ENCODE peak calls at places on chromosomes 3 and 15, in five cellular contexts. One of them, this sample, is unnamed.

GRCh38 chr3:54131026-54131605 is 8.8 kb downstream of the CACNA2D3 start:
- DNase-seq in sigmoid colon: no peak
- DNase-seq in tibial artery: no peak
- DNase-seq in IMR-90: no peak
- DNase-seq in natural killer cell: no peak
- DNase-seq in this sample: no peak

GRCh38 chr3:179189764-179190163 is 41.6 kb downstream of the PIK3CA start:
- DNase-seq in natural killer cell: no peak
- DNase-seq in tibial artery: no peak
- DNase-seq in IMR-90: peak; percentile 84
- DNase-seq in sigmoid colon: no peak
- DNase-seq in this sample: peak; percentile 51

GRCh38 chr3:24765399-24765798 is 270.7 kb upstream of the THRB start:
- DNase-seq in natural killer cell: no peak
- DNase-seq in sigmoid colon: no peak
- DNase-seq in tibial artery: no peak
- DNase-seq in IMR-90: no peak
- DNase-seq in this sample: no peak

GRCh38 chr15:51991141-51991540 is 19.6 kb upstream of the LEO1 start:
- DNase-seq in IMR-90: no peak
- DNase-seq in natural killer cell: no peak
- DNase-seq in sigmoid colon: no peak
- DNase-seq in tibial artery: no peak
- DNase-seq in this sample: no peak

GRCh38 chr3:42263354-42264346 is 2.3 kb downstream of the CCK start:
- DNase-seq in natural killer cell: no peak
- DNase-seq in IMR-90: no peak
- DNase-seq in sigmoid colon: no peak
- DNase-seq in tibial artery: no peak
- DNase-seq in this sample: no peak

GRCh38 chr15:29393443-29393842 is 123.8 kb upstream of the NSMCE3 start:
- DNase-seq in natural killer cell: no peak
- DNase-seq in IMR-90: no peak
- DNase-seq in tibial artery: no peak
- DNase-seq in sigmoid colon: no peak
- DNase-seq in this sample: no peak

GRCh38 chr15:92714457-92715401 is 59.2 kb upstream of the FAM174B start:
- DNase-seq in sigmoid colon: peak; percentile 88
- DNase-seq in natural killer cell: peak; percentile 56
- DNase-seq in tibial artery: peak; percentile 77
- DNase-seq in IMR-90: peak; percentile 66
- DNase-seq in this sample: peak; percentile 57

GRCh38 chr3:27560484-27561056 is 76.4 kb upstream of the SLC4A7 start:
- DNase-seq in natural killer cell: no peak
- DNase-seq in sigmoid colon: no peak
- DNase-seq in tibial artery: no peak
- DNase-seq in IMR-90: no peak
- DNase-seq in this sample: no peak

GRCh38 chr3:187196573-187197094 is 652 bp upstream of the RTP1 start:
- DNase-seq in IMR-90: no peak
- DNase-seq in natural killer cell: no peak
- DNase-seq in sigmoid colon: no peak
- DNase-seq in tibial artery: no peak
- DNase-seq in this sample: no peak

GRCh38 chr15:58469432-58470353 is 37.9 kb downstream of the LIPC start:
- DNase-seq in sigmoid colon: no peak
- DNase-seq in natural killer cell: no peak
- DNase-seq in IMR-90: peak; percentile 97
- DNase-seq in tibial artery: no peak
- DNase-seq in this sample: peak; percentile 93

GRCh38 chr15:42819781-42820180 is 82.9 kb upstream of the CDAN1 start:
- DNase-seq in sigmoid colon: no peak
- DNase-seq in IMR-90: no peak
- DNase-seq in natural killer cell: no peak
- DNase-seq in tibial artery: no peak
- DNase-seq in this sample: no peak

GRCh38 chr15:27570746-27571145 is 528.4 kb downstream of the OCA2 start:
- DNase-seq in natural killer cell: no peak
- DNase-seq in tibial artery: no peak
- DNase-seq in sigmoid colon: no peak
- DNase-seq in IMR-90: no peak
- DNase-seq in this sample: no peak

GRCh38 chr3:13626396-13626795 is 77.5 kb downstream of the FBLN2 start:
- DNase-seq in natural killer cell: no peak
- DNase-seq in IMR-90: no peak
- DNase-seq in sigmoid colon: no peak
- DNase-seq in tibial artery: no peak
- DNase-seq in this sample: no peak

GRCh38 chr3:13045904-13046568 is 27.2 kb downstream of the IQSEC1 start:
- DNase-seq in sigmoid colon: no peak
- DNase-seq in natural killer cell: no peak
- DNase-seq in tibial artery: no peak
- DNase-seq in IMR-90: no peak
- DNase-seq in this sample: no peak

GRCh38 chr3:28050895-28051294 is 190.5 kb upstream of the CMC1 start:
- DNase-seq in sigmoid colon: no peak
- DNase-seq in IMR-90: peak; percentile 5
- DNase-seq in natural killer cell: no peak
- DNase-seq in tibial artery: no peak
- DNase-seq in this sample: no peak

GRCh38 chr3:64902117-64902516 is 214.3 kb upstream of the ADAMTS9 start:
- DNase-seq in IMR-90: no peak
- DNase-seq in natural killer cell: no peak
- DNase-seq in sigmoid colon: no peak
- DNase-seq in tibial artery: no peak
- DNase-seq in this sample: no peak

GRCh38 chr15:73683624-73684536 is at the start of gene CD276:
- DNase-seq in natural killer cell: no peak
- DNase-seq in sigmoid colon: peak; percentile 87
- DNase-seq in IMR-90: peak; percentile 64
- DNase-seq in tibial artery: peak; percentile 93
- DNase-seq in this sample: peak; percentile 67

GRCh38 chr3:125591116-125591755 is 4.1 kb downstream of the OSBPL11 start:
- DNase-seq in IMR-90: peak; percentile 11
- DNase-seq in natural killer cell: no peak
- DNase-seq in tibial artery: no peak
- DNase-seq in sigmoid colon: no peak
- DNase-seq in this sample: no peak

GRCh38 chr3:100776736-100777135 is 67.4 kb downstream of the TFG start:
- DNase-seq in sigmoid colon: no peak
- DNase-seq in IMR-90: peak; percentile 39
- DNase-seq in natural killer cell: no peak
- DNase-seq in tibial artery: no peak
- DNase-seq in this sample: no peak

GRCh38 chr3:37824090-37824953 is 37.4 kb upstream of the CTDSPL start:
- DNase-seq in tibial artery: no peak
- DNase-seq in IMR-90: no peak
- DNase-seq in natural killer cell: no peak
- DNase-seq in sigmoid colon: no peak
- DNase-seq in this sample: no peak

GRCh38 chr15:101056366-101057334 is 137.5 kb downstream of the LRRK1 start:
- DNase-seq in natural killer cell: no peak
- DNase-seq in tibial artery: no peak
- DNase-seq in IMR-90: no peak
- DNase-seq in sigmoid colon: peak; percentile 26
- DNase-seq in this sample: no peak

GRCh38 chr3:186646106-186646505 is 5.9 kb downstream of the FETUB start:
- DNase-seq in sigmoid colon: no peak
- DNase-seq in tibial artery: no peak
- DNase-seq in IMR-90: no peak
- DNase-seq in natural killer cell: no peak
- DNase-seq in this sample: no peak

GRCh38 chr3:194890086-194890485 is 204.4 kb downstream of the FAM43A start:
- DNase-seq in natural killer cell: no peak
- DNase-seq in IMR-90: no peak
- DNase-seq in sigmoid colon: no peak
- DNase-seq in tibial artery: no peak
- DNase-seq in this sample: no peak

GRCh38 chr15:92904832-92905640 is 4.9 kb downstream of the CHD2 start:
- DNase-seq in tibial artery: no peak
- DNase-seq in IMR-90: no peak
- DNase-seq in sigmoid colon: no peak
- DNase-seq in natural killer cell: no peak
- DNase-seq in this sample: no peak

GRCh38 chr15:92781925-92782453 is 118.1 kb upstream of the CHD2 start:
- DNase-seq in sigmoid colon: no peak
- DNase-seq in tibial artery: no peak
- DNase-seq in IMR-90: no peak
- DNase-seq in natural killer cell: no peak
- DNase-seq in this sample: no peak

GRCh38 chr15:88187195-88187594 is 69.3 kb downstream of the NTRK3 start:
- DNase-seq in sigmoid colon: no peak
- DNase-seq in IMR-90: no peak
- DNase-seq in natural killer cell: no peak
- DNase-seq in tibial artery: no peak
- DNase-seq in this sample: no peak

GRCh38 chr15:38217788-38218609 is 34.6 kb upstream of the SPRED1 start:
- DNase-seq in IMR-90: no peak
- DNase-seq in tibial artery: no peak
- DNase-seq in natural killer cell: no peak
- DNase-seq in sigmoid colon: no peak
- DNase-seq in this sample: no peak

GRCh38 chr15:68436680-68437079 is 4.7 kb upstream of the ITGA11 start:
- DNase-seq in IMR-90: no peak
- DNase-seq in tibial artery: peak; percentile 19
- DNase-seq in natural killer cell: no peak
- DNase-seq in sigmoid colon: no peak
- DNase-seq in this sample: no peak

GRCh38 chr15:33059184-33059583 is 135.3 kb downstream of the FMN1 start:
- DNase-seq in natural killer cell: no peak
- DNase-seq in sigmoid colon: no peak
- DNase-seq in tibial artery: no peak
- DNase-seq in IMR-90: peak; percentile 80
- DNase-seq in this sample: peak; percentile 47

DNA sequence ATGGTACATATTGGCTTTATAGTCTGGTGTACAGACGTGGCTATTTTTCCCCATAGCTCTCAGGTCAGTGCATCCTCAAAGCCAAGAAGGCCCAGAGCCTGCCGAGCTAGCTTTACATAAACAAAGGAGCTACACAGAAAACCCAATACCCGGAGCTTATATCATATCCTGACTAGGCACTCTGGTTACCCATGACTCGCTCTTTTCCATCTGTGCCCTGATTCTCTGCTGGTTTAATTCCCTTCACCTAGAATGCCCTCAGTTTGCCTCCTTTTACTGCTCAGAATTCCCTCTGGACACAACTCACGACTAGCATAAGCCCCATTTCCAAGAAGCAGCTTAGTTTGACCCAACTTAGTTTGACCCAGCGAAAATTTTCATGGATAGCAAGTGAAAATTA is 110.8 kb downstream of the TIGIT start:
- DNase-seq in tibial artery: no peak
- DNase-seq in natural killer cell: no peak
- DNase-seq in IMR-90: peak; percentile 61
- DNase-seq in sigmoid colon: no peak
- DNase-seq in this sample: peak; percentile 11
- TF ChIP-seq CTCF in tibial artery: no peak
- TF ChIP-seq CTCF in natural killer cell: no peak
- TF ChIP-seq CTCF in IMR-90: no peak
- TF ChIP-seq CTCF in sigmoid colon: no peak
- TF ChIP-seq CTCF in this sample: no peak

DNA sequence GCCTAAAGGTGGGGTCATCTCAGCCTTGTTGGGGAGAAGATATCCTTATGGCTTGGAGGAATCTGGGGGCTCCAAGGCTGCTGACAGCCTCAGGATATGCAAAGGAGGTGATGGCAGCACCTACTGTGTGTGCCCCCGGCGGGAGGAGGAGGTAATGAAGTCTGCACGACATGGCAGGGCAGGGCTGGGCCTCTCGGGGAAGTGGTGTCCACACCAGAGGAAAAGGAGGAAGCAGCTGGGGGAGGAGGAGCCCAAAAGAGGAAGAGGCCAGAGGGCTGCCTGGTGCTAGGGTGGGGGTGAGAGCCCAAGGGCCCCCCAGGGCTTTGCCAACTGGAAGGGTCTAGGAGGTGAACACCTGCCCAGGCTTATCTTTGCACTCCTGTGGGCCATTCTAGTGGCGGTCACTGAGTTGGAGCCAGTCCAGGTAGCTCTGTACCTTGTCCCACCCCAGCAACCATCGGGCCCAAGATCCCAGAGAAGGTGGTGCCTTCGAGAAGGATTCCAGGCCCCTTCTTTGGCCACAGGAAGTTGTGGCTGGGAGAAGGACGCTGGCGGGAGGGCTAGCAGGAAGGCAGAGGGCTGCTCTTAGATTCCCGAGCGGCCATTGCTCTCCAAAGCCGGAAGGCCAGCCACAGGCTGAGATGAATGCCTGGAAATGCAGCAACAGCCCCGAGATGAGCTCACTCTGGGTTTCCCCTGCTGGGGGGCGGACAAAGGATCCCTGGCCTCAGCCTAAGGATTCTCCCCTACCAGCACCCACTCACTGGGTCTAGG is 7.0 kb downstream of the GNAI2 start:
- DNase-seq in IMR-90: peak; percentile 72
- DNase-seq in tibial artery: peak; percentile 83
- DNase-seq in sigmoid colon: peak; percentile 84
- DNase-seq in natural killer cell: peak; percentile 39
- DNase-seq in this sample: no peak
- TF ChIP-seq CTCF in IMR-90: no peak
- TF ChIP-seq CTCF in tibial artery: no peak
- TF ChIP-seq CTCF in sigmoid colon: no peak
- TF ChIP-seq CTCF in natural killer cell: no peak
- TF ChIP-seq CTCF in this sample: no peak

GRCh38 chr15:82306791-82307713 is 42.2 kb downstream of the GOLGA6L10 start:
- DNase-seq in natural killer cell: no peak
- DNase-seq in tibial artery: peak; percentile 52
- DNase-seq in sigmoid colon: peak; percentile 26
- DNase-seq in IMR-90: no peak
- DNase-seq in this sample: no peak
- TF ChIP-seq CTCF in natural killer cell: no peak
- TF ChIP-seq CTCF in tibial artery: no peak
- TF ChIP-seq CTCF in sigmoid colon: no peak
- TF ChIP-seq CTCF in IMR-90: no peak
- TF ChIP-seq CTCF in this sample: no peak

DNA sequence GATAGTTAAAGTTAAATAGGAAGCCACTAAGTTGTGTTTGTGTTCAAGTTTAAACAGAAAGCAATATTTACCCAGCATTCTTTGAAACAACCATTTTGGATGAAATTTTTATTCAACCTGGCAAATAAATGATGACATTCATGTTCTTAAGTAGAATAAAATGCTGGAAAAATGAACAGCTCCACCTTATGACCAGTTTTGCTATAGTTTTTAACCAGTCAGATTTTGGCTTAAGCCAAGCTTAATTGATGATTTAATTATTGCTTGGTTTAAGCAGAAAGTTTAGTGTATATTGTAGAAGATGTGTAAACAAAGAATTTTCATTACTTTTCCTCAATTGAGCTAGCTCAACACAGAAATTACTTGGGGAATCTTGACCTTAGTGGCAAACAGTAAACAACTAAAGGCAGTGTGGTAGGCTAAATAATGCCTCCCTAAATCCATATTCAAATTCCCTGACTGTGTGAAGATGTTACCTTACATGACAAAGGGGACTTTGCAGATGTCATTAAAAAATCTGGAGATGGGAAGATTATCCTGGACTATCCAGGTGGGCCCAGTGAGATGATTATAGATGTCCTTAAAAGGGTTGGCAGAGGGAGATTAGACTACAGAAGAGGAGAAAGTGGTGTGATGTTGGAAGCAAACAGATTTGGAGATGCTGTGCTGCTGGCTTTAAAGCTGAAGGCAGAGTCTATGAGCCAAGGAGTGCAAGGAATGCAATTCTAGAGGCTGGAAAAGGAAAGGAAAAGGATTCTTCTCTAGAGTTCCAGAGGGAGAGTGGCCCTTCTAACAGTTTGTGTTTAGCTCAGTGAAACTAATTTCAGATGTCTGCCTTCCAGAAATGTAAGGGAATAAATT is 448.6 kb upstream of the GOLIM4 start:
- DNase-seq in natural killer cell: no peak
- DNase-seq in IMR-90: peak; percentile 6
- DNase-seq in tibial artery: no peak
- DNase-seq in sigmoid colon: no peak
- DNase-seq in this sample: no peak
- TF ChIP-seq CTCF in natural killer cell: no peak
- TF ChIP-seq CTCF in IMR-90: peak; percentile 27
- TF ChIP-seq CTCF in tibial artery: no peak
- TF ChIP-seq CTCF in sigmoid colon: no peak
- TF ChIP-seq CTCF in this sample: peak; percentile 35